ENCODE peak calls at places on chromosomes 2 and 18, in four cellular contexts. Z is ELF-1; K is activated CD4-positive, alpha-beta T cell treated with anti-CD3 and anti-CD28 coated beads, Interleukin-2, amount 50 U/mL, for 4 hours; U is SK-N-DZ. E is an unnamed sample.

GRCh38 chr18:23966909-23967308 is 47.6 kb upstream of the TTC39C start:
- DNase-seq in U (no peak), Z (no peak), K (no peak), E (no peak)

GRCh38 chr2:220959391-220959802 is 612.7 kb downstream of the EPHA4 start:
- DNase-seq in U (no peak), Z (no peak), K (no peak), E (no peak)

GRCh38 chr18:37261246-37261927 is 304.2 kb downstream of the CELF4 start:
- DNase-seq in K (no peak), U (peak; percentile 24), Z (no peak), E (no peak)

GRCh38 chr2:105380432-105381118 is 18.3 kb downstream of the FHL2 start:
- DNase-seq in K (no peak), Z (no peak), U (no peak), E (no peak)

GRCh38 chr2:130977461-130978050 is 115.7 kb downstream of the FAM168B start:
- DNase-seq in Z (no peak), K (no peak), U (no peak), E (no peak)

GRCh38 chr18:64710105-64710861 is 561.4 kb upstream of the LINC00305 start:
- DNase-seq in K (no peak), Z (no peak), U (no peak), E (no peak)

GRCh38 chr2:222993920-222994650 is 57.9 kb upstream of the KCNE4 start:
- DNase-seq in U (peak; percentile 77), K (no peak), Z (peak; percentile 53), E (peak; percentile 71)

GRCh38 chr2:11505652-11506610 is 27.9 kb upstream of the GREB1 start:
- DNase-seq in U (no peak), K (no peak), Z (no peak), E (peak; percentile 38)

GRCh38 chr2:158723921-158724802 is 71.0 kb upstream of the DAPL1 start:
- DNase-seq in K (no peak), U (peak; percentile 25), Z (peak; percentile 83), E (no peak)

GRCh38 chr2:313991-314390 is 26.1 kb upstream of the ALKAL2 start:
- DNase-seq in K (no peak), Z (no peak), U (no peak), E (no peak)

GRCh38 chr2:239349448-239350135 is 51.2 kb downstream of the HDAC4 start:
- DNase-seq in U (no peak), Z (no peak), K (no peak), E (no peak)

GRCh38 chr18:9673296-9674251 is 34.5 kb upstream of the RAB31 start:
- DNase-seq in K (no peak), Z (peak; percentile 51), U (peak; percentile 18), E (peak; percentile 87)

GRCh38 chr2:233813236-233814062 is 35.3 kb downstream of the MROH2A start:
- DNase-seq in Z (no peak), K (no peak), U (no peak), E (no peak)

GRCh38 chr2:142989276-142990204 is 112.1 kb downstream of the KYNU start:
- DNase-seq in U (peak; percentile 21), Z (no peak), K (no peak), E (no peak)

GRCh38 chr2:181781082-181781786 is 100.9 kb upstream of the NEUROD1 start:
- DNase-seq in K (no peak), Z (no peak), U (no peak), E (peak; percentile 9)

GRCh38 chr2:17579605-17580318 is 39.3 kb downstream of the VSNL1 start:
- DNase-seq in K (no peak), U (no peak), Z (peak; percentile 84), E (no peak)

GRCh38 chr18:10406172-10406663 is 48.2 kb upstream of the APCDD1 start:
- DNase-seq in Z (peak; percentile 56), K (no peak), U (no peak), E (no peak)

GRCh38 chr2:43083710-43084698 is 142.4 kb downstream of the ZFP36L2 start:
- DNase-seq in Z (peak; percentile 84), K (no peak), U (peak; percentile 90), E (no peak)

GRCh38 chr2:63926800-63927199 is 85.1 kb downstream of the UGP2 start:
- DNase-seq in U (no peak), K (no peak), Z (peak; percentile 57), E (no peak)

GRCh38 chr2:43576983-43577892 is 18.6 kb downstream of the THADA start:
- DNase-seq in Z (no peak), K (no peak), U (peak; percentile 45), E (peak; percentile 12)

GRCh38 chr2:12797815-12798214 is 81.1 kb downstream of the TRIB2 start:
- DNase-seq in U (no peak), K (no peak), Z (no peak), E (peak; percentile 51)